ENCODE peak calls at places on chromosomes 16 and 17, in eight cellular contexts. O, T, P, I, A, S, X and W are unnamed samples.

GRCh38 chr17:66290097-66290722 is 12.2 kb upstream of the PRKCA start:
- DNase-seq in S (no peak), T (no peak), X (no peak), A (no peak), O (no peak), P (no peak), I (no peak), W (no peak)

GRCh38 chr16:55555436-55555835 is 11.0 kb upstream of the CAPNS2 start:
- DNase-seq in A (no peak), T (no peak), S (no peak), I (no peak), X (peak), O (no peak), P (no peak), W (no peak)

GRCh38 chr16:88876942-88877526 is 10.6 kb upstream of the PABPN1L start:
- DNase-seq in O (no peak), X (no peak), I (no peak), P (no peak), S (no peak), T (no peak), A (no peak), W (no peak)

GRCh38 chr17:32783602-32784001 is 93.3 kb downstream of the MYO1D start:
- DNase-seq in S (no peak), P (no peak), T (peak), O (peak), A (no peak), I (no peak), X (peak), W (no peak)

GRCh38 chr17:11986179-11986938 is 10.9 kb downstream of the ZNF18 start:
- DNase-seq in I (no peak), P (no peak), S (peak), O (no peak), X (peak), A (no peak), T (no peak), W (no peak)

GRCh38 chr17:44872131-44872768 is 24.6 kb downstream of the HIGD1B start:
- DNase-seq in O (no peak), T (peak), I (no peak), P (no peak), S (no peak), A (no peak), X (peak), W (peak)

GRCh38 chr16:89360760-89361435 is 129.5 kb downstream of the ANKRD11 start:
- DNase-seq in P (no peak), S (no peak), I (no peak), A (peak), X (no peak), T (no peak), O (no peak), W (no peak)

GRCh38 chr17:76408037-76408849 is 23.8 kb downstream of the SPHK1 start:
- DNase-seq in O (peak), T (peak), P (no peak), X (no peak), A (peak), S (peak), I (peak), W (no peak)

GRCh38 chr17:76251478-76252039 is 11.3 kb upstream of the RNF157 start:
- DNase-seq in S (no peak), X (no peak), T (no peak), I (peak), P (peak), O (no peak), A (no peak), W (peak)

GRCh38 chr16:4535627-4536108 is 2.9 kb downstream of the CDIP1 start:
- DNase-seq in S (no peak), O (no peak), T (no peak), A (no peak), P (no peak), I (no peak), X (no peak), W (no peak)

GRCh38 chr16:77414752-77415231 is 20.0 kb downstream of the ADAMTS18 start:
- DNase-seq in O (no peak), A (no peak), I (no peak), P (no peak), S (no peak), X (no peak), T (no peak), W (no peak)

GRCh38 chr17:17575360-17576251 is 15.9 kb downstream of the PEMT start:
- DNase-seq in O (peak), I (no peak), T (no peak), A (no peak), S (peak), X (peak), P (no peak), W (no peak)

GRCh38 chr17:58391302-58391984 is 25.9 kb downstream of the RNF43 start:
- DNase-seq in X (no peak), T (peak), P (no peak), I (no peak), A (no peak), O (peak), S (no peak), W (no peak)

GRCh38 chr17:69967910-69968411 is 107.1 kb upstream of the KCNJ16 start:
- DNase-seq in A (no peak), P (no peak), I (no peak), T (peak), O (peak), S (no peak), X (peak), W (no peak)

GRCh38 chr17:30273373-30273772 is 18.4 kb downstream of the BLMH start:
- DNase-seq in T (peak), P (no peak), O (peak), X (no peak), I (no peak), S (no peak), A (no peak), W (no peak)

GRCh38 chr16:14003119-14003570 is 68.0 kb upstream of the MRTFB start:
- DNase-seq in T (peak), X (peak), A (no peak), O (peak), P (no peak), I (peak), S (no peak), W (no peak)

GRCh38 chr17:82014432-82014831 is 8.2 kb downstream of the CENPX start:
- DNase-seq in O (no peak), I (no peak), A (no peak), T (no peak), S (no peak), P (no peak), X (no peak), W (no peak)

GRCh38 chr16:23156946-23157460 is 7.8 kb upstream of the USP31 start:
- DNase-seq in S (no peak), T (no peak), I (no peak), P (no peak), X (no peak), O (no peak), A (no peak), W (no peak)

GRCh38 chr16:51540259-51540658 is 389.2 kb upstream of the SALL1 start:
- DNase-seq in O (peak), A (no peak), T (no peak), P (no peak), S (no peak), X (peak), I (no peak), W (no peak)

GRCh38 chr16:16763449-16763848 is 384.5 kb downstream of the NPIPA7 start:
- DNase-seq in P (no peak), S (no peak), O (no peak), X (no peak), A (no peak), I (no peak), T (no peak), W (no peak)

GRCh38 chr17:73637866-73638265 is 6.4 kb downstream of the SDK2 start:
- DNase-seq in X (no peak), O (no peak), S (no peak), I (no peak), T (no peak), P (no peak), A (no peak), W (no peak)

GRCh38 chr16:66058181-66058580 is 308.3 kb upstream of the CDH5 start:
- DNase-seq in X (peak), O (peak), A (no peak), S (no peak), P (no peak), I (no peak), T (no peak), W (no peak)

GRCh38 chr17:17993852-17994251 is 21.2 kb downstream of the DRC3 start:
- DNase-seq in O (no peak), X (no peak), A (no peak), S (no peak), P (no peak), T (no peak), I (no peak), W (no peak)

DNA sequence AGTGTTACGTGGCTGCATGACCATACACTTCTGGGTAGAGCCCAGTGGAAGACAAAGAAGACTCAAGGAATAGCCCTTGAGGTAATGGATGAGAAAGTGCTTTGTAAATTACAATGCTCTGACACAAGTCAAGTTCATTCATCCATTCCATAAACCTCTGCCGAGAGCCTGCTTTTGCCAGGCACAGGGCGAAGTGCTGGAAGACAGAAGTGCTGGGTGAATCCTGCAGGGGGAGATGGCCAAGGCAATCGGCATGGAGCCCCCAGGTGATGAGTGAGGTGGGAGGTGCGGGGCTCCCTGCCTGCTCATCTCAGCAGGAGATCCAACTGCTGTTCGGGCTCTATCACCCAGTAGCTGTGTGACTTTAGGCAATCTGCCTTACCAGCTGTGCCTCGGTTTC is 2.8 kb upstream of the SOCS3 start:
- DNase-seq in P (no peak), S (no peak), O (no peak), T (no peak), A (no peak), I (no peak), X (no peak), W (no peak)
- TF ChIP-seq CTCF in P (no peak), S (no peak), O (peak), T (peak), A (no peak), I (no peak), X (peak), W (no peak)

GRCh38 chr16:58127634-58128033 is 1.5 kb downstream of the CFAP20 start:
- DNase-seq in O (no peak), T (no peak), P (no peak), X (peak), S (no peak), I (no peak), A (no peak), W (no peak)
- TF ChIP-seq CTCF in O (peak), T (peak), P (no peak), X (peak), S (no peak), I (no peak), A (no peak), W (no peak)

DNA sequence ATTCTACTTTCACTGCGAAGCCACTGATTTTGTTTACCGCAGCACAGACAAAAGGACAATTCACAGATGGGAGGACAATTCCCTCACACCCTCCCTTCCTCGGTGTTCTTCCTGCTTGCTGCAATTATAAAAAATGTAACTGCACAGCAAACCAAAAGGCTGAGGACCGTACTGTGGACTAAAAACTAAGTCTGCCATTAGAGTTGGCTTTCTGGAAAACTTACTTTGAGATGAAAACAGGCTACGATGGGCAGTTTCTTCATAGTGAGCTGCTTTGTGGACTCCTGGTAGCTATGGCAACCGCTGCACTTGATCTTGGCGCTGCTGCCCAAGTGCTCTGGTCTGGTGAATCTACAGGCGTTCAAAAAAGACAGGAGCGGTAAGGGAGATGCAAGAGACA is 35.2 kb downstream of the USP22 start:
- DNase-seq in T (no peak), P (no peak), X (no peak), I (no peak), S (no peak), A (no peak), O (no peak), W (no peak)
- TF ChIP-seq CTCF in T (no peak), P (no peak), X (no peak), I (no peak), S (no peak), A (no peak), O (no peak), W (no peak)

GRCh38 chr17:50956409-50956749 is 90.2 kb upstream of the TOB1 start:
- DNase-seq in T (no peak), P (no peak), X (no peak), O (no peak), I (peak), A (no peak), S (no peak), W (no peak)

GRCh38 chr17:50959341-50959740 is 93.2 kb upstream of the TOB1 start:
- DNase-seq in X (no peak), S (no peak), O (no peak), T (no peak), A (no peak), I (no peak), P (no peak), W (no peak)

GRCh38 chr17:50955667-50956120 is 89.5 kb upstream of the TOB1 start:
- DNase-seq in A (no peak), P (no peak), O (no peak), I (peak), S (no peak), T (no peak), X (no peak), W (no peak)

GRCh38 chr17:50956750-50957523 is 90.8 kb upstream of the TOB1 start:
- DNase-seq in P (no peak), A (peak), O (no peak), S (peak), T (peak), X (peak), I (peak), W (no peak)

DNA sequence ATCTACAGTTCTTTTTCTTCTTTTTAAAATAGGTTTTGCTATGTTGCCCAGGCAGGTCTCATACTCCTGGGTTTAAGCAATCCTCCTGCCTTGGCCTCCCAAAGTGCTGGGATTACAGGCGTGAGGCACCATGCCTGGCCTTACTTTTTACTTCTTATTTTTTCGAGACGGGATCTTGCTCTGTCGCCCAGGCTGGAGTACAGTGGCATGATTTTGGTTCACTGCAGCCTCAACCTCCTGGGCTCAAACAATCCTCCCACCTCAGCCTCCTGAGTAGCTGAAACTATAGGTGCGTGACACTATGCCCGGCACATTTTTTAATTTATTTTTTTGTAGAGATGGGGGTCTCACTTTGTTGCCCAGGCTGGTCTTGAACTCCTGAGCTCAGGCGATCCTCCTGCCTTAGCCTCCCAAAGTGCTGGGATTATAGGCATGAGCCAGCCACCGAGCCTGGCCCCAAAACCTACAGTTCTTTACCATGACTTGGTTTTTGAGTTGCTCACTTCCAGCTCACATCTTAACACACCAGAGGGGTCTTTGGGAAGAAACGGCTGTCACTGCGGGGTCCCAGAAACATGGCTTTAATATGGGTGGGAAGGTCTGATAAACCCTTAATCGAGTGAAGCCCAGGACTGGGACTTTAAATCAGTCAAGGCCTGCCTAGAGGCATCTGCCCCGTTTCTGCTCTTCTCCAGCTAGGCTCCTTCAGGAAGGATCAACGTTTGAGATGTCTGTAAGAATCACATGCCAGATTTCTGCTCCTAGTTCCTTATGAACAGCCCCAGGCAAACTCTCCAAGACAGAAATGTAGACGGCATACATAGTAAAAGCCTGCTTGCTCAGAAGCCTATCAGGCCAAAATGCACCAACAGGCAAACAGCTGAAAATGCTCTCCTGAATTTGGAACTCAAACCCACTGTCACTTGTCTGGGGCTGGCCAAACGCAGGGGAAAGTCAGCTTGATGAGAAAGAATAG is 91.7 kb upstream of the TOB1 start:
- DNase-seq in A (no peak), P (no peak), X (no peak), S (no peak), I (peak), O (no peak), T (no peak), W (no peak)
- TF ChIP-seq CTCF in A (no peak), P (no peak), X (no peak), S (no peak), I (no peak), O (no peak), T (no peak), W (no peak)

GRCh38 chr17:36768355-36768754 is 167.0 kb downstream of the MRM1 start:
- DNase-seq in A (no peak), S (no peak), I (no peak), X (no peak), T (no peak), P (no peak), O (no peak), W (no peak)
- TF ChIP-seq CTCF in A (no peak), S (no peak), I (no peak), X (no peak), T (peak), P (no peak), O (no peak), W (no peak)

GRCh38 chr16:20001856-20002707 is 71.6 kb downstream of the GPR139 start:
- DNase-seq in A (no peak), T (no peak), X (no peak), O (no peak), S (no peak), P (no peak), I (no peak), W (no peak)

GRCh38 chr16:20002936-20003335 is 70.8 kb downstream of the GPR139 start:
- DNase-seq in A (no peak), T (no peak), S (no peak), X (no peak), I (no peak), P (no peak), O (no peak), W (no peak)

GRCh38 chr16:20004931-20005330 is 68.8 kb downstream of the GPR139 start:
- DNase-seq in O (no peak), P (no peak), A (no peak), S (no peak), I (no peak), X (no peak), T (no peak), W (no peak)
- TF ChIP-seq CTCF in O (no peak), P (no peak), A (no peak), S (no peak), I (no peak), X (no peak), T (no peak), W (no peak)